ENCODE peak calls at places on chromosome 7, in ten cellular contexts. W is fibroblast of lung, F is A673, Z is sigmoid colon, T is caudate nucleus, I is HCT116, C is psoas muscle, Q is hepatocyte, R is tibial artery, M is RWPE1. L is an unnamed sample.

GRCh38 chr7:14748461-14748860 is 154.1 kb downstream of the DGKB start:
- DNase-seq in W (peak; percentile 89), F (peak; percentile 59), Z (no peak), T (no peak), I (peak; percentile 39), C (no peak), Q (no peak), R (no peak), M (peak; percentile 41), L (no peak)

GRCh38 chr7:100211342-100211780 is 8.4 kb upstream of the PVRIG start:
- DNase-seq in W (no peak), F (no peak), Z (no peak), T (no peak), I (no peak), C (no peak), Q (no peak), R (no peak), M (no peak), L (peak; percentile 38)

GRCh38 chr7:5421626-5422323 is 1.9 kb downstream of the TNRC18 start:
- DNase-seq in W (peak; percentile 86), F (peak; percentile 63), Z (peak; percentile 81), T (peak; percentile 35), I (no peak), C (peak; percentile 57), Q (peak; percentile 78), R (peak; percentile 87), M (no peak), L (no peak)

GRCh38 chr7:107751113-107751512 is 7.2 kb downstream of the CBLL1 start:
- DNase-seq in W (no peak), F (no peak), Z (no peak), T (no peak), I (no peak), C (no peak), Q (no peak), R (no peak), M (no peak), L (no peak)

GRCh38 chr7:93817561-93817960 is 73.0 kb downstream of the TFPI2 start:
- DNase-seq in W (no peak), F (peak; percentile 43), Z (no peak), T (no peak), I (no peak), C (no peak), Q (no peak), R (no peak), M (no peak), L (no peak)

GRCh38 chr7:100407285-100408180 is 21.0 kb downstream of the ZCWPW1 start:
- DNase-seq in W (peak; percentile 81), F (peak; percentile 80), Z (no peak), T (no peak), I (peak; percentile 58), C (no peak), Q (peak; percentile 73), R (peak; percentile 34), M (peak; percentile 78), L (peak; percentile 58)

GRCh38 chr7:93558705-93559614 is 15.6 kb downstream of the CALCR start:
- DNase-seq in W (no peak), F (no peak), Z (no peak), T (no peak), I (no peak), C (no peak), Q (no peak), R (no peak), M (peak; percentile 65), L (no peak)

GRCh38 chr7:77903597-77903996 is 105.0 kb downstream of the PHTF2 start:
- DNase-seq in W (no peak), F (peak; percentile 23), Z (no peak), T (no peak), I (no peak), C (peak; percentile 22), Q (no peak), R (no peak), M (peak; percentile 4), L (no peak)

GRCh38 chr7:50229964-50230363 is 74.6 kb upstream of the IKZF1 start:
- DNase-seq in W (no peak), F (peak; percentile 18), Z (no peak), T (no peak), I (peak; percentile 19), C (no peak), Q (no peak), R (no peak), M (no peak), L (no peak)

GRCh38 chr7:4799508-4800268 is 24.3 kb downstream of the AP5Z1 start:
- DNase-seq in W (no peak), F (no peak), Z (no peak), T (no peak), I (no peak), C (peak; percentile 57), Q (no peak), R (no peak), M (peak; percentile 39), L (no peak)

GRCh38 chr7:86598721-86599120 is 45.0 kb upstream of the GRM3 start:
- DNase-seq in W (no peak), F (no peak), Z (no peak), T (no peak), I (no peak), C (no peak), Q (no peak), R (no peak), M (no peak), L (no peak)

GRCh38 chr7:50727072-50727471 is 55.6 kb downstream of the GRB10 start:
- DNase-seq in W (no peak), F (no peak), Z (no peak), T (no peak), I (no peak), C (no peak), Q (no peak), R (no peak), M (peak; percentile 20), L (no peak)

GRCh38 chr7:128263420-128263819 is 22.3 kb downstream of the LEP start:
- DNase-seq in W (no peak), F (no peak), Z (no peak), T (no peak), I (no peak), C (no peak), Q (no peak), R (no peak), M (peak; percentile 21), L (no peak)

GRCh38 chr7:1073211-1073977 is 14.5 kb upstream of the GPER1 start:
- DNase-seq in W (no peak), F (no peak), Z (no peak), T (no peak), I (no peak), C (no peak), Q (no peak), R (no peak), M (no peak), L (no peak)

GRCh38 chr7:27345964-27346363 is 103.4 kb downstream of the EVX1 start:
- DNase-seq in W (no peak), F (no peak), Z (no peak), T (no peak), I (no peak), C (no peak), Q (no peak), R (no peak), M (no peak), L (no peak)

GRCh38 chr7:22429386-22429785 is 70.6 kb downstream of the STEAP1B start:
- DNase-seq in W (peak; percentile 7), F (no peak), Z (no peak), T (no peak), I (no peak), C (no peak), Q (no peak), R (no peak), M (peak; percentile 76), L (no peak)
- H3K27ac ChIP-seq in W (no peak overlapping the region), F (no peak overlapping the region), Z (no peak overlapping the region), T (no peak overlapping the region), I (no peak overlapping the region), C (no peak overlapping the region), Q (no peak overlapping the region), R (no peak overlapping the region), M (no peak overlapping the region), L (no peak overlapping the region)

GRCh38 chr7:123863461-123863860 is 18.5 kb downstream of the HYAL4 start:
- DNase-seq in W (no peak), F (no peak), Z (no peak), T (no peak), I (no peak), C (no peak), Q (no peak), R (no peak), M (no peak), L (no peak)

GRCh38 chr7:123864966-123865365 is 20.0 kb downstream of the HYAL4 start:
- DNase-seq in W (no peak), F (no peak), Z (no peak), T (no peak), I (no peak), C (no peak), Q (no peak), R (no peak), M (no peak), L (no peak)

GRCh38 chr7:123862775-123863174 is 17.8 kb downstream of the HYAL4 start:
- DNase-seq in W (no peak), F (no peak), Z (no peak), T (no peak), I (no peak), C (no peak), Q (no peak), R (no peak), M (no peak), L (no peak)

GRCh38 chr7:123864438-123864837 is 19.5 kb downstream of the HYAL4 start:
- DNase-seq in W (no peak), F (no peak), Z (no peak), T (no peak), I (no peak), C (no peak), Q (peak; percentile 30), R (no peak), M (no peak), L (no peak)

GRCh38 chr7:123864012-123864411 is 19.0 kb downstream of the HYAL4 start:
- DNase-seq in W (no peak), F (no peak), Z (no peak), T (no peak), I (no peak), C (no peak), Q (no peak), R (no peak), M (no peak), L (no peak)
- H3K27ac ChIP-seq in W (no peak overlapping the region), F (no peak overlapping the region), Z (no peak overlapping the region), T (no peak overlapping the region), I (no peak overlapping the region), C (no peak overlapping the region), Q (peak overlapping the region; percentile 85), R (no peak overlapping the region), M (no peak overlapping the region), L (no peak overlapping the region)

DNA sequence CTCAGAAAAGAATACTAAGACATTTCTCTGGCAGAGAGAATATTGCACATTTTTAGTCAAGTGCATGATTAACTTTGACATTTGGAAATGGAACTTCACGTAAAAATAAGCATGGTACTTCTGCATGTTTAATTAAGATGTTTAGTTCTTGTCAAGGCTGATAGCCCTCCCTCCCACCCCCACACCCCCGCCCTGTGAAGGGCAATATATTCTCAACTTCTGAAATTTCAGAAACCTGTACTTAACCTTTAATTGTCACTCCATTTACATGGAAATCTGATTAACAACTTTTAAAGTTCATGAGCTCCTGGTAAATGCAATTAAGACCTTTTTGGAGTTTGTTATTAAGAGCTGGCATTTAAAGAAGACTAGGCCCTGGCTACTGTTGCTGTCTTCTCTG is 205.8 kb downstream of the EXOC4 start:
- DNase-seq in W (no peak), F (no peak), Z (no peak), T (no peak), I (no peak), C (no peak), Q (no peak), R (no peak), M (no peak), L (no peak)
- H3K27ac ChIP-seq in W (no peak overlapping the region), F (no peak overlapping the region), Z (no peak overlapping the region), T (no peak overlapping the region), I (no peak overlapping the region), C (no peak overlapping the region), Q (no peak overlapping the region), R (no peak overlapping the region), M (no peak overlapping the region), L (no peak overlapping the region)

GRCh38 chr7:7122701-7123281 is 59.6 kb upstream of the C1GALT1 start:
- DNase-seq in W (peak; percentile 94), F (no peak), Z (no peak), T (no peak), I (no peak), C (no peak), Q (no peak), R (no peak), M (peak; percentile 38), L (no peak)
- H3K27ac ChIP-seq in W (no peak overlapping the region), F (no peak overlapping the region), Z (peak overlapping the region; percentile 14), T (no peak overlapping the region), I (no peak overlapping the region), C (no peak overlapping the region), Q (no peak overlapping the region), R (no peak overlapping the region), M (no peak overlapping the region), L (no peak overlapping the region)